ENCODE peak calls at places on chromosomes 1 and 21, in six cellular contexts. W is fibroblast of pulmonary artery, Q is nephron progenitor cell, F is endothelial cell, I is frontal cortex, T is germinal center. N is an unnamed sample.

GRCh38 chr21:29034678-29035077 is 10.2 kb downstream of the USP16 start:
- DNase-seq in F (no peak), I (no peak), T (no peak), Q (no peak), W (no peak), N (no peak)

GRCh38 chr1:198842686-198843085 is 203.8 kb downstream of the PTPRC start:
- DNase-seq in W (no peak), Q (no peak), F (no peak), I (no peak), T (no peak), N (no peak)

GRCh38 chr1:227898502-227899140 is 49.1 kb downstream of the WNT9A start:
- DNase-seq in T (no peak), W (no peak), F (peak), I (no peak), Q (no peak), N (no peak)

GRCh38 chr1:27097484-27097917 is 57.4 kb downstream of the SLC9A1 start:
- DNase-seq in T (peak), Q (peak), W (peak), F (peak), I (peak), N (peak)

GRCh38 chr1:31552489-31552888 is 23.8 kb upstream of the TINAGL1 start:
- DNase-seq in Q (no peak), W (no peak), F (no peak), T (no peak), I (no peak), N (no peak)

GRCh38 chr1:29878501-29878900 is 642.2 kb downstream of the PTPRU start:
- DNase-seq in I (no peak), T (no peak), F (no peak), W (no peak), Q (no peak), N (no peak)

GRCh38 chr1:198563578-198563977 is 23.1 kb upstream of the ATP6V1G3 start:
- DNase-seq in T (no peak), Q (no peak), W (no peak), F (no peak), I (no peak), N (no peak)

GRCh38 chr1:160108888-160109662 is 6.5 kb upstream of the ATP1A2 start:
- DNase-seq in I (no peak), W (peak), F (peak), Q (peak), T (peak), N (no peak)

GRCh38 chr1:39369568-39369967 is 121.9 kb upstream of the BMP8A start:
- DNase-seq in T (no peak), F (no peak), W (no peak), I (no peak), Q (no peak), N (no peak)

GRCh38 chr1:61079898-61080336 is 2.4 kb upstream of the NFIA start:
- DNase-seq in Q (peak), W (peak), F (no peak), T (no peak), I (peak), N (peak)

GRCh38 chr21:38982096-38982495 is 176.4 kb downstream of the ETS2 start:
- DNase-seq in I (no peak), T (no peak), Q (peak), W (peak), F (no peak), N (no peak)

GRCh38 chr1:45009956-45010854 is 919 bp downstream of the HECTD3 start:
- DNase-seq in Q (peak), W (no peak), F (no peak), T (peak), I (no peak), N (no peak)

GRCh38 chr1:245901565-245901964 is 605.5 kb downstream of the SMYD3 start:
- DNase-seq in W (peak), Q (no peak), I (no peak), T (no peak), F (no peak), N (no peak)

GRCh38 chr1:204602871-204603542 is 82.5 kb downstream of the LRRN2 start:
- DNase-seq in Q (no peak), W (no peak), I (no peak), T (no peak), F (no peak), N (no peak)

GRCh38 chr1:87795615-87796337 is 467.1 kb downstream of the LMO4 start:
- DNase-seq in F (no peak), Q (no peak), T (no peak), I (no peak), W (no peak), N (no peak)

GRCh38 chr1:63674238-63674864 is 81.1 kb downstream of the PGM1 start:
- DNase-seq in W (peak), F (peak), Q (peak), T (peak), I (no peak), N (peak)

GRCh38 chr1:48039088-48040049 is 42.2 kb upstream of the TRABD2B start:
- DNase-seq in T (no peak), I (no peak), Q (peak), F (no peak), W (peak), N (no peak)

GRCh38 chr1:187734427-187734826 is 905.7 kb downstream of the PLA2G4A start:
- DNase-seq in Q (no peak), W (no peak), F (no peak), I (no peak), T (no peak), N (no peak)

GRCh38 chr1:107135466-107135865 is 5.4 kb upstream of the NTNG1 start:
- DNase-seq in T (peak), I (no peak), Q (peak), W (peak), F (peak), N (no peak)

GRCh38 chr1:228267962-228268890 is 60.4 kb downstream of the OBSCN start:
- DNase-seq in I (no peak), F (peak), W (no peak), T (no peak), Q (no peak), N (peak)

GRCh38 chr1:198656500-198656932 is 17.7 kb downstream of the PTPRC start:
- DNase-seq in T (no peak), F (no peak), Q (no peak), I (no peak), W (peak), N (peak)

GRCh38 chr1:60936052-60936619 is 146.2 kb upstream of the NFIA start:
- DNase-seq in F (no peak), Q (no peak), I (no peak), W (peak), T (no peak), N (no peak)

GRCh38 chr1:94322696-94323095 is 85.3 kb upstream of the ARHGAP29 start:
- DNase-seq in W (peak), F (no peak), T (no peak), Q (no peak), I (no peak), N (no peak)

GRCh38 chr1:41619511-41620364 is 135.3 kb upstream of the EDN2 start:
- DNase-seq in W (no peak), F (no peak), T (no peak), Q (no peak), I (no peak), N (no peak)

GRCh38 chr1:38735651-38736161 is 123.9 kb downstream of the RRAGC start:
- DNase-seq in W (peak), I (no peak), T (no peak), Q (no peak), F (no peak), N (no peak)

GRCh38 chr1:111236806-111237205 is 9.3 kb downstream of the CHI3L2 start:
- DNase-seq in Q (no peak), W (no peak), F (no peak), I (no peak), T (no peak), N (no peak)

GRCh38 chr1:240575976-240576666 is 35.8 kb downstream of the GREM2 start:
- DNase-seq in Q (no peak), F (peak), I (no peak), T (peak), W (peak), N (peak)

GRCh38 chr1:78088015-78088414 is 42.2 kb downstream of the GIPC2 start:
- DNase-seq in I (no peak), W (no peak), Q (no peak), T (no peak), F (no peak), N (no peak)

GRCh38 chr1:118914379-118915161 is 73.6 kb downstream of the TBX15 start:
- DNase-seq in Q (no peak), I (no peak), F (no peak), T (no peak), W (no peak), N (no peak)

GRCh38 chr1:20124451-20125057 is 5.2 kb upstream of the PLA2G2D start:
- DNase-seq in F (no peak), W (peak), Q (no peak), T (no peak), I (no peak), N (no peak)

GRCh38 chr1:204453141-204453772 is 41.3 kb downstream of the PIK3C2B start:
- DNase-seq in I (no peak), F (no peak), T (peak), Q (no peak), W (no peak), N (no peak)